ENCODE peak calls at places on chromosomes 4 and X, in five cellular contexts. K is RWPE1, C is AG09319, Y is GM13977, E is mucosa of descending colon. T is an unnamed sample.

GRCh38 chr4:3420606-3420955 is 21.2 kb upstream of the HGFAC start:
- DNase-seq in K (no peak), C (no peak), Y (no peak), E (peak), T (no peak)

GRCh38 chrX:56248492-56248891 is 16.3 kb downstream of the KLF8 start:
- DNase-seq in K (peak), C (peak), Y (peak), E (no peak), T (no peak)

GRCh38 chr4:38870098-38870850 is 2.7 kb downstream of the FAM114A1 start:
- DNase-seq in K (no peak), C (no peak), Y (no peak), E (no peak), T (no peak)

GRCh38 chr4:184384056-184384809 is 90.1 kb downstream of the IRF2 start:
- DNase-seq in K (peak), C (peak), Y (peak), E (peak), T (peak)

GRCh38 chr4:168398589-168398988 is 80.0 kb upstream of the DDX60 start:
- DNase-seq in K (no peak), C (no peak), Y (no peak), E (no peak), T (no peak)

GRCh38 chrX:129553619-129554288 is 13.7 kb downstream of the OCRL start:
- DNase-seq in K (no peak), C (no peak), Y (peak), E (no peak), T (no peak)

GRCh38 chr4:73222466-73223257 is 35.9 kb downstream of the ANKRD17 start:
- DNase-seq in K (peak), C (peak), Y (peak), E (no peak), T (peak)

GRCh38 chr4:153489856-153490558 is 23.8 kb downstream of the TMEM131L start:
- DNase-seq in K (no peak), C (no peak), Y (no peak), E (no peak), T (no peak)

GRCh38 chr4:53620956-53621355 is 29.7 kb upstream of the LNX1 start:
- DNase-seq in K (no peak), C (no peak), Y (no peak), E (no peak), T (no peak)
- TF ChIP-seq CTCF in K (no peak), C (no peak), Y (no peak), E (no peak), T (peak)

GRCh38 chrX:115021121-115021520 is 3.7 kb upstream of the IL13RA2 start:
- DNase-seq in K (no peak), C (no peak), Y (no peak), E (no peak), T (no peak)

GRCh38 chrX:115017455-115017854 is at the start of gene IL13RA2:
- DNase-seq in K (no peak), C (no peak), Y (no peak), E (no peak), T (no peak)

GRCh38 chrX:115013705-115014104 is 3.7 kb downstream of the IL13RA2 start:
- DNase-seq in K (peak), C (no peak), Y (no peak), E (no peak), T (no peak)

GRCh38 chrX:115018944-115019343 is 1.5 kb upstream of the IL13RA2 start:
- DNase-seq in K (no peak), C (no peak), Y (no peak), E (no peak), T (peak)

DNA sequence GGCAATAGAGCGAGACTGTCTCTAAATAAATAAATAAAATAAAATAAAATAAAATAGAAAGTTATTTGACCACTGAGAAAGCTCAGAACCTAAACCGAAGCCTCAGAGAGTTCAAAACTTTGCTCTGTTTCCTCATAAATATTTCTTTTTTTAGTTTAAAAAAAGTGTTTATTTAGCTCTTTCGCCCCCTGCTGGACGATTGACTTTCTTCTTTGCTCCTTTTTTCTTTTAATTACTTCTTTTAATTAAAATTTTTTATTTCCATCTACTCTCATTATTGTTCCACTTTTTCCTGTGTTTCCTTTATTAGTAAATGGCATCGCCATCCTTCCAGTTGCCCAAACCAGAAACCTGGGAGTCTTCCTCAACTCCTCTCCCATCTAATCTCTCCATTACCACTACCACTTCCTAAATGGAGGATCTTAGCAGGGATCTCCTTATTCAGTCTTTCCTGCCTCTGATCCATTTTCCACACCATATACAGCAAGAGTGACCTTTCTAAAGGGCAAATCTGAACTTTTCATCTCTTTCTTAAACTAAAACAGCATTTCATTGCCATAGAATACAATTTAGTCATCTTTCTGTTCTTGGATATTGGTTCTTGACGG is 728 bp upstream of the IL13RA2 start:
- DNase-seq in K (no peak), C (no peak), Y (no peak), E (no peak), T (no peak)
- TF ChIP-seq CTCF in K (no peak), C (peak), Y (peak), E (no peak), T (no peak)

DNA sequence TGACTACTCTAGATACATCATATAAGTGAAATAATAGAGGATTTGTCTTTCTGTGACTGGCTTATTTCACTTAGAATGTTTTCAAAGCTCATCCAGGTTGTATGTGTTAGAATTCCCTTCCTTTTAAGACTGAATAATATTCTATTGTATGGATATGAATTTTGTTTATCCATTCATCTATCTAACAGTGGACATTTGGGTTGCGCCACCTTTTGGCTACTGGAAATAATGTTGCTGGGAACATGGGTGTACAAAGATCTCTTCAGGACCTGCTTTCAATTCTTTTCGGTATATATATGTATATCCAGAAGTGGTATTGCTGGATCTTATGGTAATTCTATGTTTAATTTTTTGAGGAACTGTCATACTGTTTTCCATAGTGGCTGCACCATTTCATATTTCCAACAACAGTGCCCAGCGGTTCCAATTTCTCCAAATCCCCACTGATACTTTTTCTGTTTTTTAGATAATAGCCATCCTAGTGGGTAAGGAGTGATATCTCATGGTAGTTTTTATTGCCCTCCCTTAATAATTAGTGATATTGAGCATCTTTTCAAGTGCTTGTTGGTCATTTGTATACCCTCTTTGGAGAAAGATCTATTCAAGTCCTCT is 3.4 kb upstream of the SCD5 start:
- DNase-seq in K (no peak), C (no peak), Y (no peak), E (no peak), T (no peak)
- TF ChIP-seq CTCF in K (peak), C (peak), Y (peak), E (no peak), T (peak)

GRCh38 chr4:37680089-37680488 is 6.1 kb downstream of the RELL1 start:
- DNase-seq in K (no peak), C (no peak), Y (no peak), E (no peak), T (no peak)

GRCh38 chr4:37684154-37684553 is 2.0 kb downstream of the RELL1 start:
- DNase-seq in K (no peak), C (no peak), Y (no peak), E (no peak), T (no peak)

GRCh38 chr4:37685211-37685725 is 908 bp downstream of the RELL1 start:
- DNase-seq in K (no peak), C (peak), Y (no peak), E (no peak), T (no peak)

GRCh38 chr4:37685726-37686372 is 327 bp downstream of the RELL1 start:
- DNase-seq in K (peak), C (no peak), Y (no peak), E (peak), T (no peak)

DNA sequence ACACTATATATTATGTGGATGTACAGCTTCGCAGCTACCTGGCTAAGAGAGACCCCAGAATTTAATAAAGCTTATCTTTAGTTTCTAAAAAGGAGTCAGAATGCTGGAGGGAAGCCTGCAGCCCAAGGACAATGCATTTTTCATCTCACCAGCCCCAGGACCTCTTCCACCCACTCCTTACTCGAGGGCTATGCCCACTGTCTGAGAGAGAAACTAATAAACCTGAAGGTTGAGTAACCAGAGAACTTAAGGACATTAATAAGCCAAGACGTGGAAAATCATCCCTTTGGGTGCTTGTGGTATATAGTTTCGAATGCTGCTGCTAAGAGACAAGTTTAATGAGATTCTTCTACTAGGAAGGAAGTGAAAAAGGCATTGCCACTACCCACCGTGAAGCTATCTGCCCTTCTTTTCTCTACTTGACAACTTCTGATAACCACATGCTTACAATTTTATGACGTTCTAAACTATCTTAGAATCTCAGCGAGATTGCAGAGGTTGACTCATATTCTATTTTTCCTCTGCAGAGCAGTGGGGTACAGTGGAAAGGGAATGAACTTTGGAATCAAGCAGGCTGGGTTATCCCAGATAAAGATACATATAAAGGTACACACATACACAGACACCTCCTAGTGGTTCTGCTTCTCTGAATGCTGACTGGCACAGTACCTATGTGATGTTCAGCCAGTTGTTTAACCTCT is 3.3 kb downstream of the RELL1 start:
- DNase-seq in K (no peak), C (no peak), Y (peak), E (no peak), T (no peak)
- TF ChIP-seq CTCF in K (no peak), C (no peak), Y (no peak), E (no peak), T (peak)

GRCh38 chrX:52280812-52281211 is 88.0 kb upstream of the XAGE2 start:
- DNase-seq in K (no peak), C (no peak), Y (no peak), E (no peak), T (no peak)

DNA sequence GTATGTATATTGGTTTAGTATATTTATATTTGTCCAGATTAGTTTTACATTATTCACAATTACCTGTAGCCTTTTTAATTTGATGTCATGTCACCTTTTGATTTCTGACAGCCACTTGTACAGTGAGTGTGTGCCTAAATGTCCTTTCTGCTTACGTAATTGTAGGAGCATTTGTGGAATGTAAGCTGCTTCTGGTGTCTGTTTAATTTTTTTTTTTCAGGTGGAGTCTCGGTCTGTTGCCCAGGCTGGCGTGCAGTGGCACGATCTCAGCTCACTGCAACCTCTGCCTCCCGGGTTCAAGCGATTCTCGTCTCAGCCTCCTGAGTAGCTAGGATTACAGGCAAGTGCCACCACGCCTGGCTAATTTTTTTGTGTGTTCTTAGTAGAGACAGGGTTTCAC is 91.2 kb upstream of the XAGE2 start:
- DNase-seq in K (no peak), C (no peak), Y (no peak), E (no peak), T (no peak)
- TF ChIP-seq CTCF in K (no peak), C (no peak), Y (no peak), E (no peak), T (no peak)

GRCh38 chrX:110125435-110125834 is 122.5 kb downstream of the TMEM164 start:
- DNase-seq in K (no peak), C (no peak), Y (no peak), E (no peak), T (no peak)
- TF ChIP-seq CTCF in K (no peak), C (peak), Y (peak), E (no peak), T (peak)